ENCODE peak calls at places on chromosomes 5 and 9, in four cellular contexts. K is HuH-7, B is transverse colon, E is AG04450. C is an unnamed sample.

GRCh38 chr5:34632805-34633414 is 23.2 kb upstream of the RAI14 start:
- DNase-seq in K (no peak), B (no peak), E (no peak), C (no peak)

GRCh38 chr5:152271420-152271819 is 133.7 kb downstream of the NMUR2 start:
- DNase-seq in K (peak), B (no peak), E (no peak), C (no peak)

GRCh38 chr5:14261237-14261636 is 118.1 kb downstream of the TRIO start:
- DNase-seq in K (no peak), B (no peak), E (no peak), C (no peak)

GRCh38 chr5:140235776-140236558 is 61.0 kb downstream of the CYSTM1 start:
- DNase-seq in K (no peak), B (no peak), E (no peak), C (no peak)

GRCh38 chr5:119340597-119341218 is 15.1 kb upstream of the TNFAIP8 start:
- DNase-seq in K (no peak), B (peak), E (no peak), C (no peak)

GRCh38 chr9:38621434-38622082 is 1.2 kb upstream of the ANKRD18A start:
- DNase-seq in K (no peak), B (peak), E (no peak), C (no peak)

GRCh38 chr9:89775641-89776040 is 170.8 kb downstream of the GADD45G start:
- DNase-seq in K (no peak), B (no peak), E (no peak), C (no peak)

GRCh38 chr5:89929173-89929572 is 480.4 kb downstream of the CETN3 start:
- DNase-seq in K (no peak), B (no peak), E (no peak), C (no peak)

GRCh38 chr9:21684831-21685362 is 117.5 kb upstream of the MTAP start:
- DNase-seq in K (no peak), B (no peak), E (no peak), C (no peak)

GRCh38 chr9:97851450-97851883 is 1.6 kb upstream of the FOXE1 start:
- DNase-seq in K (no peak), B (no peak), E (no peak), C (no peak)

GRCh38 chr5:6705959-6706358 is 7.3 kb upstream of the TENT4A start:
- DNase-seq in K (no peak), B (no peak), E (no peak), C (no peak)

GRCh38 chr5:90548069-90548593 is 10.5 kb upstream of the ADGRV1 start:
- DNase-seq in K (peak), B (peak), E (no peak), C (no peak)

GRCh38 chr9:134633362-134634142 is 8.1 kb upstream of the COL5A1 start:
- DNase-seq in K (no peak), B (peak), E (no peak), C (no peak)

GRCh38 chr9:114054191-114054690 is 23.9 kb downstream of the AMBP start:
- DNase-seq in K (no peak), B (no peak), E (no peak), C (no peak)

GRCh38 chr5:142740903-142741302 is 29.3 kb upstream of the ARHGAP26 start:
- DNase-seq in K (no peak), B (no peak), E (no peak), C (no peak)

GRCh38 chr5:172688735-172689572 is 47.9 kb downstream of the NEURL1B start:
- DNase-seq in K (no peak), B (peak), E (no peak), C (peak)

GRCh38 chr5:9519537-9519936 is 26.3 kb downstream of the SEMA5A start:
- DNase-seq in K (no peak), B (no peak), E (no peak), C (no peak)

GRCh38 chr5:61330341-61330878 is 1.6 kb upstream of the ZSWIM6 start:
- DNase-seq in K (peak), B (peak), E (no peak), C (peak)

GRCh38 chr5:169302491-169303118 is 1.7 kb upstream of the SLIT3 start:
- DNase-seq in K (peak), B (peak), E (peak), C (peak)

GRCh38 chr5:135332519-135333150 is 66.4 kb downstream of the MACROH2A1 start:
- DNase-seq in K (peak), B (no peak), E (peak), C (no peak)

GRCh38 chr5:132425009-132425937 is 55.8 kb downstream of the SLC22A5 start:
- DNase-seq in K (no peak), B (peak), E (no peak), C (no peak)

GRCh38 chr5:38121420-38121819 is 136.9 kb upstream of the EGFLAM start:
- DNase-seq in K (no peak), B (no peak), E (no peak), C (no peak)

GRCh38 chr5:132714456-132715307 is 22.7 kb downstream of the KIF3A start:
- DNase-seq in K (no peak), B (no peak), E (no peak), C (no peak)

GRCh38 chr9:4716163-4716562 is 24.8 kb downstream of the AK3 start:
- DNase-seq in K (no peak), B (no peak), E (no peak), C (no peak)

GRCh38 chr5:90680831-90681420 is 122.3 kb downstream of the ADGRV1 start:
- DNase-seq in K (no peak), B (no peak), E (no peak), C (no peak)

GRCh38 chr5:11062379-11062778 is 301.3 kb upstream of the DAP start:
- DNase-seq in K (no peak), B (no peak), E (no peak), C (no peak)

GRCh38 chr5:141369994-141370848 is at the start of gene PCDHGB3:
- DNase-seq in K (no peak), B (peak), E (no peak), C (peak)

GRCh38 chr5:19771174-19771835 is 216.7 kb downstream of the CDH18 start:
- DNase-seq in K (no peak), B (no peak), E (no peak), C (no peak)

GRCh38 chr5:18754201-18754600 is 1119.9 kb downstream of the TAF11L14 start:
- DNase-seq in K (no peak), B (no peak), E (no peak), C (no peak)

C was measured in tibial artery.